ENCODE peak calls at places on chromosome 2, in five cellular contexts. F is A549, Z is K562, T is HepG2, B is H1. M is an unnamed sample.

GRCh38 chr2:54724560-54725342 is 1.3 kb downstream of the EML6 start:
- DNase-seq in F (peak), Z (peak), T (no peak), B (no peak), M (no peak)

GRCh38 chr2:21746499-21746898 is 622.7 kb downstream of the TDRD15 start:
- DNase-seq in F (no peak), Z (no peak), T (no peak), B (no peak), M (no peak)

GRCh38 chr2:187497140-187497539 is 49.1 kb upstream of the CALCRL start:
- DNase-seq in F (no peak), Z (no peak), T (no peak), B (no peak), M (no peak)

GRCh38 chr2:207662203-207662602 is 37.0 kb upstream of the METTL21A start:
- DNase-seq in F (no peak), Z (no peak), T (no peak), B (no peak), M (peak)

GRCh38 chr2:18200771-18201170 is 322.3 kb downstream of the KCNS3 start:
- DNase-seq in F (no peak), Z (no peak), T (no peak), B (no peak), M (no peak)

GRCh38 chr2:126269911-126270310 is 386.0 kb upstream of the GYPC start:
- DNase-seq in F (no peak), Z (no peak), T (no peak), B (no peak), M (no peak)

GRCh38 chr2:143936758-143937562 is 583.0 kb downstream of the ZEB2 start:
- DNase-seq in F (no peak), Z (no peak), T (no peak), B (peak), M (no peak)

GRCh38 chr2:54366487-54367280 is 89.4 kb upstream of the SPTBN1 start:
- DNase-seq in F (no peak), Z (no peak), T (no peak), B (no peak), M (no peak)

GRCh38 chr2:127670055-127670956 is 5.0 kb downstream of the LIMS2 start:
- DNase-seq in F (no peak), Z (no peak), T (no peak), B (no peak), M (no peak)

GRCh38 chr2:18993756-18994155 is 364.7 kb downstream of the OSR1 start:
- DNase-seq in F (no peak), Z (no peak), T (no peak), B (no peak), M (no peak)

GRCh38 chr2:171523339-171523931 is 1.2 kb downstream of the CYBRD1 start:
- DNase-seq in F (peak), Z (peak), T (peak), B (no peak), M (no peak)

GRCh38 chr2:174704061-174704460 is 60.2 kb downstream of the CHRNA1 start:
- DNase-seq in F (no peak), Z (no peak), T (no peak), B (no peak), M (no peak)
- TF ChIP-seq KDM1A in F (no peak), Z (no peak), T (no peak), B (no peak), M (no peak)

GRCh38 chr2:98648451-98648850 is 40.1 kb downstream of the UNC50 start:
- DNase-seq in F (no peak), Z (no peak), T (no peak), B (no peak), M (no peak)

GRCh38 chr2:98647636-98648035 is 39.2 kb downstream of the UNC50 start:
- DNase-seq in F (no peak), Z (no peak), T (no peak), B (no peak), M (no peak)

GRCh38 chr2:98649992-98650375 is 41.6 kb downstream of the UNC50 start:
- DNase-seq in F (no peak), Z (no peak), T (no peak), B (no peak), M (no peak)

GRCh38 chr2:98649135-98649991 is 41.0 kb downstream of the UNC50 start:
- DNase-seq in F (peak), Z (peak), T (peak), B (peak), M (peak)

DNA sequence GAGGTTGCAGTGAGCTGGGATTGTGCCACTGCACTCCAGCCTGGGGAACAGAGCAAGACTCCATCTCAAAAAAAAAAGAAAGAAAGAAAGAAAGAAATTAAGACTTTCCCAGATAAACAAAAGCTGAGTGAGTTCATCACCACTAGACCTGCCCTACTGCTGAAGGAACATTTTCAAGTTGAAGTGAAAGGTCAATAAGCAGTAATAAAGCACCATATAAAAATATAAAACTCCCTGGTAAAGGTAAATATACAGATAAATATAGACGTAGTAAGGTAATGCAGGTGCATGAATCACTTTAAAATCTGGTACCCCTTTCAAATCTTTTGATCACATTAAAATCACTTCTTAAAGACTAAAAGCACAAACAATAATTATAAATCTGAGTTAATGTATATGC is 42.6 kb downstream of the UNC50 start:
- DNase-seq in F (no peak), Z (no peak), T (no peak), B (no peak), M (no peak)
- TF ChIP-seq HDAC2 in F (no peak), Z (no peak), T (no peak), B (no peak), M (no peak)

DNA sequence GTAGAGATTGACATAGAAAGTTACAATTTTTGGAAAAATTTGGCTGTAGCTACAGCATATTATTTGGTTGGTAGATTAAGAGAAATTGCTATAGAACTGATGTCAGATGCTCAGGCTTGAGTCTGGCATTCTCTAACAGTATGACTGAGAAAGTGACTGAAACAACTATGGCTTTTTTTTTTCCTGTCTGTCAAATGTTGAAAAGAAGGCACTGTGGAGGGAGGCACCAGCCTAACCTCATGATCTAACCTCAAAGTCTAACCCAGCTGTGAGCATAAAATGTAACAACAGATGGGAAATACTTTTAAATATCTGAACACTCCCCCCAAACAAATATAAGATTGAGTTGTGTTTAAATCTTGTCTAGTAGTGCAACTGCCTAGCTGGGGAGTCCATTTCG is 629.1 kb downstream of the LRP1B start:
- DNase-seq in F (no peak), Z (no peak), T (no peak), B (no peak), M (no peak)
- TF ChIP-seq CTCF in F (no peak), Z (no peak), T (no peak), B (no peak), M (no peak)

DNA sequence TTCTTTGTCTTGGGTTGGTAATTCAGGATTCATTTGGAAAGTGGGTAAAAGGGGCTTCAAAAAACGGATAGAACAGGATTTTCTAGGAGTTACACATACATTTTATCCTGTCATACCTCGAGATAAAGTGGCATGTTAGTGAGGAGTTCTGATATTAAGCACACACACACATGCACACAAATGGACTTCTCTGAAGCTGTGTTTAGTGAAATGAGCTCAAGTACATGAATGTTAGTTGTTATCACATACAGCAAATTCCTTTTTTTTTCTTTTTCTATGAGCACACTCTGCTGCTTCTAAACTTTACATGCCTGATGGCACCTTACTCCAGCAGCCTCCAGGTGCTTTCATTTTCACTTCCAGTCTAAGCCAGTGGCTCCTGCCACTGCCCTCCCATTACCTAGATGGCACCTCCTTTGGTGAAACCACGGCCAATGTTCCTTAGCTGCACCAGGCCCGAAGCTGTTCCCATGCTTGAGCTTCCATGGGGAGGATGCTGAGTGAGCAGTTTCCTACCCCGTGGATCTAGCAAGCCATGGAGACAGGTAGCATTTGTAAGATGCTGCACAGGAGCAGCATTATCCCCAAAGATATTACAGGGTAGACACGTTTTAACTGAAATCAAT is 49.7 kb downstream of the STAT1 start:
- DNase-seq in F (no peak), Z (no peak), T (no peak), B (no peak), M (no peak)
- TF ChIP-seq KDM1A in F (no peak), Z (no peak), T (no peak), B (no peak), M (no peak)

GRCh38 chr2:119721043-119721442 is 38.7 kb upstream of the PTPN4 start:
- DNase-seq in F (no peak), Z (no peak), T (no peak), B (no peak), M (no peak)
- TF ChIP-seq HDAC2 in F (no peak), Z (no peak), T (no peak), B (no peak), M (no peak)

DNA sequence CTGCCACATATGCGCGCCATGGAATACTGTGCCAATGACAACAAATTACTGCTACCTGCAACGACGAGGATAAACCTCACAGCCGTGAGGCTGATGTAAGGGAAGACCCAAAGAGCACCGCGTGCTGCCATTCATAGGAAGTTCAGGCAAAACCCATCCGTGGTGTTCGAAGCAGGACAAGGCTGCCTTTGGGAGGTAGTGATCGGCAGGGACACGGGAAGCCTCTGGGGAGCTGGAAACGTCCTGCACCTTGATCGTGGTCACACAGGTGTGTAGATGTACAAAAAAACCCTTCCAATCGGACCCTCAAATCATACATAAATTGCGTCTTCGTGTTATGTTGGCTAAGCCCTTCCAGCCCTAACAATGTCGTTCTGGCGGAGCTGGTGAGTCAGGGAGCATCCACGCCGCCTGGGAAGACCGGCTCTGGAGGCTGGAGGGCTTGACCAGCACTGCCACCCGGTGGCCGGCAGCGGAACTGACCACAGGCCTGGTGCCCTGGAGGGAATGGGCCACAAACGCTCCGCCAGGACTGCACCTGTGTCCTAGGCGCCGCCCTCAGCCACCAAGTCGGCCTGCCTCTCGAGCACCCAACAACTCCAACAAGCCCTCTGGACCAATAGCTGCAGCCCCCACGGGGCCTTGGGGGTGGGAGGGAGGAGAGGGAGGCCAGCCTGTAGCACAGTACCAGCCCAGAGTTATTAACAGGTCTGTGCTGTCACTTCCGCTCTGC is 4.1 kb upstream of the NEURL3 start:
- DNase-seq in F (peak), Z (peak), T (peak), B (peak), M (peak)
- TF ChIP-seq CTCF in F (peak), Z (peak), T (peak), B (no peak), M (peak)